ENCODE peak calls at places on chromosomes 13 and 19, in nine cellular contexts. D is breast epithelium, T is MM.1S, S is LNCaP clone FGC, I is AG09309, H is foreskin fibroblast, F is tibial nerve, G is hepatocyte, V is lower leg skin. R is an unnamed sample.

GRCh38 chr19:39351537-39352037 is 9.4 kb downstream of the SAMD4B start:
- DNase-seq in D (no peak), T (peak; percentile 75), S (no peak), I (no peak), H (peak; percentile 33), F (no peak), G (no peak), V (no peak), R (peak; percentile 70)

GRCh38 chr19:15288146-15288963 is 44.0 kb downstream of the BRD4 start:
- DNase-seq in D (no peak), T (peak; percentile 66), S (no peak), I (no peak), H (no peak), F (no peak), G (no peak), V (no peak), R (no peak)

GRCh38 chr13:27022571-27023311 is 148.9 kb downstream of the USP12 start:
- DNase-seq in D (no peak), T (no peak), S (no peak), I (no peak), H (peak; percentile 26), F (no peak), G (peak; percentile 65), V (no peak), R (no peak)

GRCh38 chr13:33793726-33794125 is 24.2 kb upstream of the RFC3 start:
- DNase-seq in D (no peak), T (no peak), S (no peak), I (no peak), H (no peak), F (no peak), G (no peak), V (no peak), R (no peak)

GRCh38 chr19:5593245-5593962 is 25.7 kb upstream of the TINCR start:
- DNase-seq in D (no peak), T (peak; percentile 0), S (no peak), I (no peak), H (no peak), F (no peak), G (no peak), V (no peak), R (no peak)

GRCh38 chr13:84192125-84192524 is 309.9 kb upstream of the SLITRK1 start:
- DNase-seq in D (no peak), T (no peak), S (no peak), I (peak; percentile 89), H (peak; percentile 33), F (no peak), G (peak; percentile 21), V (no peak), R (no peak)

GRCh38 chr19:43768273-43769050 is 12.3 kb downstream of the KCNN4 start:
- DNase-seq in D (no peak), T (no peak), S (no peak), I (no peak), H (no peak), F (no peak), G (peak; percentile 55), V (no peak), R (no peak)

GRCh38 chr13:28849441-28849840 is 29.3 kb downstream of the MTUS2 start:
- DNase-seq in D (no peak), T (no peak), S (no peak), I (no peak), H (no peak), F (no peak), G (no peak), V (no peak), R (no peak)

GRCh38 chr13:33025220-33025744 is 9.1 kb downstream of the KL start:
- DNase-seq in D (no peak), T (no peak), S (no peak), I (no peak), H (no peak), F (no peak), G (no peak), V (no peak), R (no peak)

GRCh38 chr13:113930711-113931637 is 42.9 kb downstream of the C13orf46 start:
- DNase-seq in D (no peak), T (peak; percentile 78), S (no peak), I (no peak), H (no peak), F (no peak), G (no peak), V (no peak), R (peak; percentile 27)

GRCh38 chr19:16293133-16294085 is 31.2 kb upstream of the KLF2 start:
- DNase-seq in D (peak; percentile 62), T (no peak), S (no peak), I (peak; percentile 96), H (peak; percentile 88), F (peak; percentile 87), G (peak; percentile 84), V (peak; percentile 75), R (no peak)

GRCh38 chr13:106796280-106797047 is 228.5 kb upstream of the ARGLU1 start:
- DNase-seq in D (no peak), T (no peak), S (no peak), I (no peak), H (no peak), F (no peak), G (no peak), V (no peak), R (no peak)
- H3K4me3 ChIP-seq in D (peak overlapping the region; percentile 48), T (no peak overlapping the region), S (no peak overlapping the region), I (no peak overlapping the region), H (no peak overlapping the region), F (peak overlapping the region; percentile 38), G (peak overlapping the region; percentile 37), V (no peak overlapping the region), R (no peak overlapping the region)

GRCh38 chr13:78593129-78593528 is 10.2 kb downstream of the POU4F1 start:
- DNase-seq in D (no peak), T (no peak), S (no peak), I (no peak), H (no peak), F (no peak), G (no peak), V (no peak), R (no peak)

GRCh38 chr13:78595819-78596700 is 7.3 kb downstream of the POU4F1 start:
- DNase-seq in D (no peak), T (no peak), S (no peak), I (no peak), H (no peak), F (no peak), G (peak; percentile 45), V (no peak), R (no peak)

GRCh38 chr13:78593652-78594494 is 9.5 kb downstream of the POU4F1 start:
- DNase-seq in D (no peak), T (no peak), S (no peak), I (no peak), H (no peak), F (no peak), G (no peak), V (no peak), R (no peak)

GRCh38 chr13:78596701-78597550 is 6.4 kb downstream of the POU4F1 start:
- DNase-seq in D (no peak), T (no peak), S (no peak), I (no peak), H (no peak), F (no peak), G (no peak), V (no peak), R (no peak)

DNA sequence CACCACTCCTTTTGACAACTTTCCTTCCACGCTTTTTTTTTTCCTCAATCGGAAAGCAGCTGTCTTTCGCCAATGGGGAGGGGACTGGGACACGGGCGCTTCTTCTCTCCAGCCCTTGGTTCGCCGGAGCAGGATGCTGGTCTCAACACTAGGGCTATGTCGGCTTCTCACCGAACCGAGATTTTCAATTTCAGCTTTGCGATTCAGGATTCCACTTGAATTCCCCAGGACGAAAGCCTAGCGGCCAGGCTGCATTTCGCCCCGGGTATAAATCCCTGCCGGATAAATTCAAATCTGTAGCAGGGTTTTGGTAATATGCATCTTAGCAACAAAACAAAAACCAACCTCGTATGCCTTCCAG is 7.9 kb downstream of the POU4F1 start:
- DNase-seq in D (no peak), T (no peak), S (no peak), I (no peak), H (no peak), F (no peak), G (no peak), V (no peak), R (no peak)
- TF ChIP-seq CTCF in D (no peak), T (no peak), S (no peak), I (no peak), H (no peak), F (no peak), G (no peak), V (no peak), R (no peak)

DNA sequence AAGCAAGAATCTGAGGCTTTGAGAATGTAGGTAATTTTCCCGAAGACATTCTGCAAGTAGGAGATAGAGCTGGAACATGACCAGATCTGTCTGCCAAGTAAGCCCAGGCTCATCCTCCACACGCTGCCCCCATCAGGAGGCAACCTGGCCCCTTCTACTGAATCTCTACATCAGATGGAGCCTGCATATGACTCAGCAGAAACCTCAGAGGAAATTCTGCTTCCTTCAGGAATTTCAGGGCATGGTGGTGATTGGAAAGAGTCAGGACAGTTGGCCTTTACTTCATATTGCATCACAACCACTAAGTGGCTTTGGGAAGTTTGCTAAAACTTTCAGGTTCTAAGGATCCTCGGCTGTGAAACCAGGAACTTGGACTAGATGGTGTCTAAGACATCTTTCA is 85.2 kb downstream of the LRRC63 start:
- DNase-seq in D (no peak), T (no peak), S (no peak), I (peak; percentile 87), H (peak; percentile 80), F (peak; percentile 19), G (peak; percentile 38), V (no peak), R (no peak)
- H3K4me3 ChIP-seq in D (no peak overlapping the region), T (no peak overlapping the region), S (no peak overlapping the region), I (no peak overlapping the region), H (no peak overlapping the region), F (no peak overlapping the region), G (no peak overlapping the region), V (no peak overlapping the region), R (no peak overlapping the region)

GRCh38 chr13:91879360-91879759 is 480.9 kb downstream of the GPC5 start:
- DNase-seq in D (no peak), T (no peak), S (no peak), I (no peak), H (no peak), F (no peak), G (no peak), V (no peak), R (no peak)
- TF ChIP-seq CTCF in D (no peak), T (no peak), S (no peak), I (no peak), H (no peak), F (no peak), G (no peak), V (no peak), R (no peak)

DNA sequence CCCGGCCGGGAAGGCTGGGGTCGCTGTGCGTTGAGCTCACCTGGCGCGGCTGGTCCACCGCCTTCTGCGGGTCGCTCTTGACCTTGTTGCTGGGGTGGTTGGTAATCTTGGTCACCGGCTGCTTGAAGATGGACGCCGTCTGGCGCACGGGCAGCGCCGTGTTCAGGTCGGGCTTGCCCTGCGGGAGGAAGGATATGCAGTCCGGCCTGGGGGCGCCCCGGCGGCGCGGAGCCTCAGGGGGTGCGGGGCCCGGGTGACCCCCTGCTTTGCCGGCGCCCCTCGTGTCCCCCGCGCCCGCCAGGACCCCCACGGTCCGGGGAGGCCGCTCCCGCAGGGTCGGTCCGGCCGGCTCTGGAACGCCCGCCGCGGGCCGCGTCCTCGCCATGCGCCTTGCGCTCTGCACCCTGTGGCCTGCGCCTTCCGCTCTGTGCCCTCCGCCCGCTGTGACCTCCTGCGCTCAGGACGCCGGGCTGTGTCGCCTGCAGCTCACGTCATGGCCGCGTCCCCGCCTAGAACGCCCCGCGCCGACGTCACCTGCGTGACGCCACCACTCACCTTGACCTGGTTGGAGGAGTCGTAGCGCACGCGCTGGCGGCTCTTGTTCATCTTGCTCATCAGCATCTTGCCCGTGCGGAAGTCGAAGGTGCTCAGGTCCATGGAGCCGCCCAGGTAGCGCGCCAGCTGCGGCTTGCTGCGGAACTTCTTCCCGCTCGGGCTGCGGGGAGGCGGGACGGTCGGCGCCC is 8.0 kb downstream of the MBD3 start:
- DNase-seq in D (no peak), T (no peak), S (no peak), I (no peak), H (no peak), F (no peak), G (no peak), V (no peak), R (no peak)
- H3K4me3 ChIP-seq in D (no peak overlapping the region), T (no peak overlapping the region), S (no peak overlapping the region), I (no peak overlapping the region), H (no peak overlapping the region), F (no peak overlapping the region), G (no peak overlapping the region), V (no peak overlapping the region), R (no peak overlapping the region)

R was measured in GM12864.